ENCODE peak calls at places on chromosome 7, in seven cellular contexts. F is IMR-90, S is AG04450, D is hepatocyte, Q is kidney, X is A673, L is heart left ventricle. Y is an unnamed sample.
A peak's percentile ranks its signal among the peaks of the same experiment; 100 is the strongest.

GRCh38 chr7:17097668-17098297 is 200.7 kb upstream of the AHR start:
- DNase-seq in F (peak; percentile 10), Q (no peak), L (no peak), X (no peak), D (no peak), S (no peak), Y (no peak)

GRCh38 chr7:134542195-134542771 is 6.6 kb upstream of the AKR1B15 start:
- DNase-seq in D (no peak), S (no peak), L (no peak), F (no peak), Q (no peak), X (no peak), Y (no peak)

GRCh38 chr7:1136841-1137516 is 23.0 kb downstream of the ZFAND2A start:
- DNase-seq in Q (peak; percentile 37), L (no peak), S (no peak), F (no peak), X (peak; percentile 49), D (no peak), Y (no peak)

GRCh38 chr7:48042216-48042615 is 6.9 kb downstream of the C7orf57 start:
- DNase-seq in L (no peak), Q (no peak), D (no peak), F (peak; percentile 7), S (no peak), X (peak; percentile 16), Y (no peak)

GRCh38 chr7:136803028-136803427 is 65.4 kb upstream of the CHRM2 start:
- DNase-seq in L (no peak), D (no peak), Q (no peak), X (no peak), S (no peak), F (no peak), Y (no peak)

GRCh38 chr7:100602889-100603696 is 930 bp downstream of the PCOLCE start:
- DNase-seq in Q (peak; percentile 89), L (peak; percentile 85), X (peak; percentile 80), F (peak; percentile 82), D (peak; percentile 86), S (no peak), Y (no peak)

GRCh38 chr7:45937301-45937700 is 16.2 kb upstream of the IGFBP3 start:
- DNase-seq in D (no peak), S (no peak), Q (no peak), L (no peak), X (no peak), F (no peak), Y (no peak)

GRCh38 chr7:135620980-135621850 is 41.1 kb upstream of the STMP1 start:
- DNase-seq in L (no peak), F (peak; percentile 91), S (peak; percentile 75), D (peak; percentile 87), X (peak; percentile 87), Q (no peak), Y (peak; percentile 45)

GRCh38 chr7:66355762-66356161 is 150.6 kb downstream of the TPST1 start:
- DNase-seq in D (no peak), Q (no peak), F (no peak), L (no peak), S (no peak), X (no peak), Y (no peak)

GRCh38 chr7:28178537-28178936 is 2.1 kb downstream of the JAZF1 start:
- DNase-seq in X (no peak), D (no peak), F (no peak), L (no peak), Q (no peak), S (no peak), Y (no peak)

GRCh38 chr7:98378210-98378819 is 22.6 kb downstream of the BAIAP2L1 start:
- DNase-seq in S (no peak), D (no peak), X (no peak), L (no peak), F (no peak), Q (no peak), Y (no peak)

GRCh38 chr7:40072268-40072667 is 62.2 kb downstream of the MPLKIP start:
- DNase-seq in S (no peak), Q (no peak), D (no peak), X (no peak), L (no peak), F (no peak), Y (no peak)

GRCh38 chr7:70361821-70362220 is 763.5 kb downstream of the AUTS2 start:
- DNase-seq in Q (no peak), F (no peak), S (no peak), L (no peak), X (no peak), D (no peak), Y (no peak)

GRCh38 chr7:35254496-35255416 is 856 bp upstream of the TBX20 start:
- DNase-seq in L (peak; percentile 64), D (peak; percentile 28), S (no peak), X (no peak), F (no peak), Q (no peak), Y (no peak)

GRCh38 chr7:2228921-2229320 is 3.8 kb downstream of the MAD1L1 start:
- DNase-seq in S (no peak), D (no peak), F (no peak), X (no peak), L (no peak), Q (no peak), Y (no peak)

GRCh38 chr7:81410471-81411117 is 359.3 kb downstream of the HGF start:
- DNase-seq in Q (no peak), X (no peak), F (no peak), D (no peak), L (no peak), S (no peak), Y (no peak)

GRCh38 chr7:81725496-81726117 is 44.2 kb downstream of the HGF start:
- DNase-seq in S (peak; percentile 98), D (peak; percentile 23), X (peak; percentile 46), F (peak; percentile 99), Q (no peak), L (no peak), Y (no peak)

GRCh38 chr7:74625446-74625845 is 32.1 kb upstream of the GTF2I start:
- DNase-seq in S (peak; percentile 26), X (peak; percentile 30), Q (no peak), F (peak; percentile 67), D (peak; percentile 65), L (no peak), Y (no peak)

GRCh38 chr7:45576249-45576929 is 2.2 kb downstream of the ADCY1 start:
- DNase-seq in Q (no peak), F (no peak), L (no peak), S (no peak), D (no peak), X (no peak), Y (no peak)

GRCh38 chr7:28407643-28408042 is 4.7 kb upstream of the CREB5 start:
- DNase-seq in L (no peak), S (no peak), X (no peak), F (peak; percentile 83), D (peak; percentile 42), Q (no peak), Y (peak; percentile 46)

DNA sequence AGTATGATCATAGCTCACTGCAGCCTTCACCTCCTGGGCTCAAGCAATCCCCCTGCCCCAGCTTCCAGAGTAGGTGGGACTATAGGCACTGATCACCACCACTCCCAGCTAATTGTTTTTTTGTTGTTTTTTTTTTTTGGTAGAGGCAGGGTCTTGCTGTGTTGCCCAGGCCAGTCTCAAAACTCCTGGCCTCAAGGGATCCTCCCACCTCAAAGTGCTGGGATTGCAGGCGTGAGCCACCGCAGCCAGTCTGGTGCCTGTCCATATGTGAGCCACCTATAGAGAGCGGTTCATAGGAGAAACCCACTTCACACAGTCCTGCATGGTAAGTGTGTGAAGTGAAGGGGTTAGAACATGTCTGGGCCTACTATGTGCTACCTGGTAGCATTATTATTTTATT is 47.5 kb downstream of the SLC29A4 start:
- DNase-seq in S (no peak), F (no peak), L (no peak), X (no peak), D (no peak), Q (no peak), Y (no peak)
- H3K27ac ChIP-seq in S (no peak overlapping the region), F (no peak overlapping the region), L (no peak overlapping the region), X (no peak overlapping the region), D (no peak overlapping the region), Q (no peak overlapping the region), Y (no peak overlapping the region)

DNA sequence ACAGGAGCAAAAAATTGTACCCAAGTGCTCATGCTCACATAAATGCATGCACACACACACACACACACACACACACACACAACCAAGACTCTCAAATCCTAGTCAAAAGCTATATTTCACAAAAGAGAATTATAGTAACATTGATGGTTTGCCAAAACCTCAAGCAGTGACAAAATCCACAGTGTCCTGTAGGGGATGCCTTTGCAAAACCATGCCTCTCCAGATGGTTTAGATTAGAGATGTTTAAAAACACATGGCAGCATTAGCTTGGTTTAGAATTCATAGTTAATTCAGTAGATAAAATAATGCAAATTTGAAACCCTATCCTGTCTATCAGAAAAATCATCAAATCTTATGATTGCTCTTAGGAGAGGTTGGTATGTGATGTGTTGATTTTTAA is 232.2 kb downstream of the DYNC1I1 start:
- DNase-seq in D (peak; percentile 37), S (no peak), L (no peak), X (peak; percentile 86), F (no peak), Q (no peak), Y (no peak)
- TF ChIP-seq CTCF in D (peak; percentile 19), S (no peak), L (no peak), X (peak; percentile 52), F (no peak), Q (no peak), Y (no peak)

GRCh38 chr7:44445986-44446671 is 44.3 kb downstream of the NUDCD3 start:
- DNase-seq in X (no peak), Q (no peak), D (no peak), F (no peak), S (no peak), L (no peak), Y (no peak)

GRCh38 chr7:44448922-44449321 is 41.5 kb downstream of the NUDCD3 start:
- DNase-seq in D (no peak), L (no peak), F (peak; percentile 31), Q (no peak), S (no peak), X (no peak), Y (no peak)

GRCh38 chr7:44447874-44448425 is 42.5 kb downstream of the NUDCD3 start:
- DNase-seq in F (no peak), L (no peak), S (no peak), X (no peak), D (no peak), Q (no peak), Y (no peak)

GRCh38 chr7:44449531-44449930 is 40.9 kb downstream of the NUDCD3 start:
- DNase-seq in Q (no peak), S (no peak), D (no peak), X (no peak), L (no peak), F (peak; percentile 70), Y (no peak)

GRCh38 chr7:44448456-44448855 is 42.0 kb downstream of the NUDCD3 start:
- DNase-seq in S (no peak), X (no peak), F (peak; percentile 53), L (no peak), D (no peak), Q (no peak), Y (no peak)
- H3K27ac ChIP-seq in S (no peak overlapping the region), X (no peak overlapping the region), F (no peak overlapping the region), L (no peak overlapping the region), D (no peak overlapping the region), Q (no peak overlapping the region), Y (no peak overlapping the region)

DNA sequence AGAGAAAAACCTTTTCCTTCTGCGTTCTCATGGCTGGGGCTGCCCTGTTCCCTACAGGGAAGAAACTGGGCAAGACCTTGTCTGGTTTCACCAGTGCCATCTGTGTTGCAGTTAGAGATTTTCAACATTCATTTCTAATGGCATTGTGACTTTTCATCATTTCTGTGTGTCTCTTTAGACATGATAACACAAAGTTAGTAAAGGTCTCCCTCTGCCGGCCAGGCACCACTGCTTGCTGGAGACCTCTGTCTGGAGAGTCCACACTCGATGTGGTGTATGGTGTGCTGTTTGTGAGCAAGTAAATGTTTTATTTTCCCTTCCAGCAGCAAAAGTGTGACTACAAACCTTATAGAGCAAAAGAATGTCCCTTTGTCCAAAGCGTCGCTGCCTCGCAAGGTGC is 213.5 kb downstream of the PAXIP1 start:
- DNase-seq in F (no peak), L (no peak), Q (no peak), S (no peak), D (peak; percentile 59), X (no peak), Y (no peak)
- TF ChIP-seq CTCF in F (no peak), L (peak; percentile 30), Q (peak; percentile 6), S (no peak), D (peak; percentile 62), X (peak; percentile 34), Y (no peak)